ENCODE peak calls at places on chromosomes 11 and 22, in nine cellular contexts. H is fibroblast of mammary gland; U is fibroblast of lung; O is heart left ventricle; G is GM23248; F is adrenal gland; P is AG10803; X is CD8-positive, alpha-beta memory T cell; S is hepatocyte. C is an unnamed sample.

GRCh38 chr11:5197538-5197937 is 2.9 kb downstream of the OR51V1 start:
- DNase-seq in H (peak), U (peak), O (no peak), G (peak), F (no peak), P (peak), X (no peak), S (no peak), C (no peak)

GRCh38 chr11:70671083-70671482 is 272.8 kb downstream of the CTTN start:
- DNase-seq in H (no peak), U (no peak), O (no peak), G (no peak), F (no peak), P (no peak), X (no peak), S (no peak), C (no peak)

GRCh38 chr22:32202539-32203180 is 2.2 kb downstream of the RFPL2 start:
- DNase-seq in H (peak), U (peak), O (no peak), G (peak), F (no peak), P (peak), X (no peak), S (peak), C (peak)

GRCh38 chr22:17443413-17444203 is 74.3 kb downstream of the CECR2 start:
- DNase-seq in H (peak), U (no peak), O (no peak), G (no peak), F (no peak), P (no peak), X (no peak), S (no peak), C (no peak)

GRCh38 chr11:85806876-85807275 is 4.1 kb downstream of the SYTL2 start:
- DNase-seq in H (no peak), U (no peak), O (no peak), G (no peak), F (no peak), P (no peak), X (no peak), S (no peak), C (peak)

GRCh38 chr11:20035701-20036601 is 124.3 kb downstream of the DBX1 start:
- DNase-seq in H (peak), U (peak), O (no peak), G (peak), F (no peak), P (peak), X (no peak), S (peak), C (peak)

GRCh38 chr11:128181090-128181485 is 406.3 kb downstream of the ETS1 start:
- DNase-seq in H (peak), U (peak), O (no peak), G (no peak), F (no peak), P (no peak), X (no peak), S (no peak), C (no peak)

GRCh38 chr22:40637181-40638150 is 947 bp upstream of the MRTFA start:
- DNase-seq in H (no peak), U (no peak), O (peak), G (peak), F (peak), P (no peak), X (no peak), S (peak), C (no peak)

GRCh38 chr11:65383778-65384177 is 1.3 kb upstream of the SLC25A45 start:
- DNase-seq in H (no peak), U (no peak), O (no peak), G (peak), F (no peak), P (no peak), X (no peak), S (no peak), C (no peak)

GRCh38 chr22:39317756-39318506 is 1.5 kb downstream of the RPL3 start:
- DNase-seq in H (peak), U (peak), O (no peak), G (peak), F (no peak), P (peak), X (no peak), S (no peak), C (no peak)

GRCh38 chr22:26364066-26365015 is 64.7 kb upstream of the ASPHD2 start:
- DNase-seq in H (peak), U (peak), O (no peak), G (peak), F (peak), P (peak), X (peak), S (peak), C (peak)

GRCh38 chr11:45036010-45036409 is 85.3 kb upstream of the TP53I11 start:
- DNase-seq in H (no peak), U (no peak), O (no peak), G (no peak), F (no peak), P (no peak), X (no peak), S (no peak), C (no peak)

GRCh38 chr22:46149998-46150549 is at the start of gene PPARA:
- DNase-seq in H (peak), U (peak), O (peak), G (peak), F (peak), P (peak), X (peak), S (peak), C (peak)

GRCh38 chr22:50399751-50400331 is 56.7 kb downstream of the PPP6R2 start:
- DNase-seq in H (peak), U (no peak), O (peak), G (peak), F (no peak), P (peak), X (peak), S (peak), C (no peak)

GRCh38 chr11:2531277-2531986 is 86.6 kb downstream of the KCNQ1 start:
- DNase-seq in H (peak), U (peak), O (peak), G (peak), F (peak), P (peak), X (peak), S (peak), C (peak)

GRCh38 chr11:133928628-133929059 is 28.1 kb downstream of the IGSF9B start:
- DNase-seq in H (no peak), U (no peak), O (no peak), G (peak), F (no peak), P (peak), X (peak), S (no peak), C (peak)

GRCh38 chr11:91160661-91161060 is 937.8 kb upstream of the CHORDC1 start:
- DNase-seq in H (no peak), U (no peak), O (no peak), G (no peak), F (no peak), P (no peak), X (no peak), S (no peak), C (peak)

GRCh38 chr11:111465400-111465799 is 46.8 kb downstream of the BTG4 start:
- DNase-seq in H (peak), U (peak), O (no peak), G (peak), F (no peak), P (peak), X (no peak), S (no peak), C (peak)

GRCh38 chr11:77418155-77418980 is 55.5 kb downstream of the PAK1 start:
- DNase-seq in H (no peak), U (no peak), O (no peak), G (no peak), F (no peak), P (no peak), X (no peak), S (no peak), C (no peak)

GRCh38 chr22:35568751-35569725 is 28.4 kb downstream of the RASD2 start:
- DNase-seq in H (peak), U (peak), O (no peak), G (peak), F (no peak), P (peak), X (no peak), S (peak), C (peak)

GRCh38 chr11:76762867-76763572 is 20.1 kb upstream of the TSKU start:
- DNase-seq in H (no peak), U (no peak), O (no peak), G (no peak), F (no peak), P (no peak), X (no peak), S (no peak), C (no peak)

GRCh38 chr11:574632-575323 is 1.5 kb upstream of the PHRF1 start:
- DNase-seq in H (no peak), U (no peak), O (no peak), G (peak), F (no peak), P (no peak), X (no peak), S (no peak), C (no peak)

GRCh38 chr22:40531951-40532900 is 104.3 kb downstream of the MRTFA start:
- DNase-seq in H (no peak), U (no peak), O (no peak), G (peak), F (no peak), P (no peak), X (no peak), S (no peak), C (no peak)

GRCh38 chr11:74055938-74056337 is 47.1 kb upstream of the UCP3 start:
- DNase-seq in H (peak), U (peak), O (no peak), G (peak), F (no peak), P (peak), X (no peak), S (no peak), C (peak)

GRCh38 chr11:69169479-69169878 is 13.7 kb downstream of the SMIM38 start:
- DNase-seq in H (no peak), U (no peak), O (no peak), G (no peak), F (no peak), P (no peak), X (no peak), S (no peak), C (no peak)

GRCh38 chr22:17155941-17156340 is 3.1 kb downstream of the HDHD5 start:
- DNase-seq in H (no peak), U (no peak), O (no peak), G (no peak), F (no peak), P (no peak), X (no peak), S (no peak), C (no peak)

GRCh38 chr11:130765369-130765768 is 150.9 kb downstream of the SNX19 start:
- DNase-seq in H (no peak), U (no peak), O (no peak), G (no peak), F (no peak), P (no peak), X (no peak), S (no peak), C (no peak)

GRCh38 chr11:76614471-76615183 is 55.9 kb downstream of the LRRC32 start:
- DNase-seq in H (peak), U (no peak), O (peak), G (peak), F (no peak), P (peak), X (no peak), S (no peak), C (no peak)

GRCh38 chr11:130473056-130473794 is 24.8 kb downstream of the ADAMTS15 start:
- DNase-seq in H (no peak), U (no peak), O (no peak), G (no peak), F (no peak), P (no peak), X (no peak), S (peak), C (no peak)

GRCh38 chr11:102864724-102865123 is 10.1 kb downstream of the MMP12 start:
- DNase-seq in H (no peak), U (no peak), O (no peak), G (no peak), F (no peak), P (no peak), X (no peak), S (no peak), C (no peak)

GRCh38 chr22:35476341-35476740 is 64.3 kb upstream of the RASD2 start:
- DNase-seq in H (no peak), U (no peak), O (no peak), G (no peak), F (no peak), P (no peak), X (no peak), S (no peak), C (no peak)

DNA sequence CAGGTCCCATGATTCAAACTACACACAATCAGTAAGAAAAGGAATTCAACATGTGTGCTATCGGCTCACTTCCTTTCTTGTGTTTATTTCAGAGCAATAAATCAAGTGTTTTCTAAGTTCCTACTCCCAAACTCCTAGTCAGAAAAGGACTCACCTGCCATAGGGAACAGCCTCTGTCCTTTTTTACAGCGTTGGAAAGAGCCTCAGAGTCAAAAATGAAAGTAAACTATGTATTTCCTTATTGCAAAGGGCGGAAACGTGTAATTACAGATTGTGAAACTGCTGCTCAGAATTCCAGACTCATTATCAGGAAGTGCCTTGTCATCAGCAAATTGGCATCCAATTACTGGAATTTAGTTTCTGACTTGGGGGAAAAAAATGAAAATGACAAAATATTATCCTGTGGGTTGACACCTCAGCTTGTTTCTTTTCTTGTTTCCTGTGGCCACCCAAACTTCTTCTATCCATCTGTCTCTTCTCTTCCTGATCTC is at the start of gene CASP4:
- DNase-seq in H (peak), U (peak), O (no peak), G (peak), F (peak), P (peak), X (peak), S (peak), C (peak)
- H3K4me3 ChIP-seq in H (peak), U (peak), O (peak), G (peak), F (peak), P (peak), X (peak), S (peak), C (peak)

DNA sequence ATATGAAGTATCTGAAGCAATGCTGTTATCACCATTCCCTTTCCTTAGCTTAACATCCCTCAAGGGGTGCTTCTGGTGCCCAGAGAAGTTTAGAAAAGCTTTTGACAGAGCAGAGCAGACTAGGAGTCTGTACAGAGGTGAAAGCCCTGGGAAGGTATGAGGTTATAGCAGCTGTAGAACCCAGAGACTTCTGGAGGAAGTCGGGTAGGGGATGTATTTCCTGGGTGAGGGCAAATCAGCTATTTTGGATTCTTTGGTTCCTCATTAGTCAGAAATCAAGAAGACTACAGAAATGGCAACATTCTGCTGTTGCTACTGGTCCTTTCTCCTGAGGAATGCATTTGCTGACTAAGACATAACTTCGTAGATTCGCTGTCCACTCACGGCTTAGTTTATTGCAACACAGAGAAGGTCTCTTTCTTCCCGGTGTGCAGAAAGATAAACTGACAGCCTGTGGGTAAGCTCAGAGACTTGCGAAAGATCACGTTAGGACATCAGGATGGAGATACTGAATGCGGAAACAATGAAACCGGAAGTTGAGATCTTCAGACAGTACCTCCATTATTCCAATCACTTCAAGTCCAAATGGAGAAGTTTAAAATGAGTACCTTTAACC is 25.3 kb upstream of the SESN3 start:
- DNase-seq in H (peak), U (peak), O (no peak), G (no peak), F (no peak), P (peak), X (peak), S (peak), C (no peak)
- H3K4me3 ChIP-seq in H (no peak), U (no peak), O (no peak), G (no peak), F (no peak), P (no peak), X (no peak), S (no peak), C (no peak)

DNA sequence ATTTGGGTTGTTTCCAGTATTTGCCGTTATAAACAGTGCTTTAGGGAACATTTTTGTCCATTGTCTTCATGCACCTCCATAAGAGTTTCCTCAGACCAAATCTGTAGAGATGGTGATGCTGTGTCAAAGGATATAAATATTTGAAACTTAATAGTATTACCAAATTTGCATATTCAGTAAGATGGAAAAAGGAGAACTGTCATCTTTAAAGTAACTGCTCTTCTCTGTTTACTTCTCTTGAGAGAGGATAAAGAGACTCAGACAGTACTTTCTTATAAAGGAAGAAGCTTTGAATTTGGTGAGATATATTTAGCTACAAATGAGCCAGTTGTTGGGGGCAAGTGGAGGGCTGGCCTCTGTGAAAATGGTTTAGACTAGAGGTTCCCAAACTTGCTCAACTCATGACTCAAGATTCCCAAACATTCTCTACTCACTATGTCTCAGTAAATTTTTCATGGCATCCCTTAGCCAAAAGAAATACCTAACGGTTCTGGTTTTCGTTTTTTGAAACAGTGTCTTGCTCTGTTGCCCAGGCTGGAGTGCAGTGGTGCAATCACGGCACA is 26.2 kb downstream of the SHISA8 start:
- DNase-seq in H (no peak), U (no peak), O (no peak), G (peak), F (no peak), P (peak), X (no peak), S (no peak), C (no peak)
- H3K4me3 ChIP-seq in H (no peak), U (no peak), O (no peak), G (no peak), F (no peak), P (no peak), X (no peak), S (no peak), C (no peak)

DNA sequence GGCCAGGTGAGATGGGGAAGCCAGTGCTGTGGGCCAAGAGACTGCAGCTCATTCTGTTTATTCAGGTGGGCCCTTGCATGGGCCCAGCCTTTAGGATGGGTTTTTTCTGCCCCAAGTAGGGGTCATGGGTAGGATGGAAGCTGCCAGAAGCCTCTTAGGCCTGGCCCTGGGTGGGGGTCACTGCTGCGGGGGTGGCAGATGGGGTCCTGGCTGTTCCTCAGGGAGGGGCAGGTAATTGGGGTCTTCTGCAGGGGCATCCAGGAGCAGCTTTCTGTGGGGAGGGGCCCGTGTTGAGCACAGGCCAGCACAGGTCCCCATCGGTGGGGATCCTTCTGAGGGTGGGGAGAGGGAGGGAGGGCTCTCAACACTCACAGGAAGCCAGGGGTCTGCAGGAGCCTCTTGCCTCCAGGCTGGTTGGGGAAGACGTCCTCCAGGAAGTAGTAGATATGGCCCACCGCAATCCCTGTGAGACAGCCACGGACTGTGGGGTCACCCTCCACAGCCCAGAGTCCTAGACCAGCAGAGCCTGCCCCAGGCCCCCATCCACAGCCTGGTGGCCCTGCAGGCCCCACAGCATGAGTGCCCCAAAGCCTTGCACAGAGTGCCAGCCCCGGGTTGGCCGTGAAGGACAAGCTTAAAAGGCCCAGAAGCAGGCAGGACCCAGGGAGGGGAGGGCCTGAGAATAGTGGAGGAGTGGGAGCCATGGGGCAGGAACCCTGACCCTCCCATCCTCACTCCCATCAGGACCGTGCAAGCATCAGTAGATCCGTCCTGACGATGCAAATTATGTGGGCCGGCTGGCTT is 1.9 kb downstream of the DERL3 start:
- DNase-seq in H (no peak), U (no peak), O (no peak), G (no peak), F (no peak), P (no peak), X (no peak), S (no peak), C (no peak)
- H3K4me3 ChIP-seq in H (no peak), U (no peak), O (no peak), G (no peak), F (no peak), P (no peak), X (no peak), S (no peak), C (no peak)

DNA sequence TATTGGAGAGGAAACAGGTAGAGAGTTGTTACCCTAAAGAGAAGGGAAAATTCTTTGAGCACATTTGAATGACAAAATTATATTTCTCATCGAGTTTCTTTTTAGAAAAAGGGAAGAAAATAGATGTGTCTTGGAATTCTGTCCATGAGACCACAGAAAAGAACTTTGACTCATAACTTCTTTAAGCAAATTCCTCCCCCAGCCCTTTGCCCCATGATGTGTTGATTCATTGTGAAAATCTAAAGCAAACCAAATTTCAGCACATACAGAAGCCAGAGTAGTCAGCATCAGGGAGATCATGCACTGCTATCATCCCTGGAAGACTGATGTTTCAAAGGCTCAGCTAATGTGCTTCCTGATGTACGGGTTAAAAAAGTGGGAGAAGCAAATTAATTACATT is 159.7 kb downstream of the FAT3 start:
- DNase-seq in H (peak), U (peak), O (no peak), G (peak), F (no peak), P (peak), X (no peak), S (no peak), C (peak)
- H3K4me3 ChIP-seq in H (no peak), U (no peak), O (no peak), G (no peak), F (no peak), P (no peak), X (no peak), S (no peak), C (no peak)

DNA sequence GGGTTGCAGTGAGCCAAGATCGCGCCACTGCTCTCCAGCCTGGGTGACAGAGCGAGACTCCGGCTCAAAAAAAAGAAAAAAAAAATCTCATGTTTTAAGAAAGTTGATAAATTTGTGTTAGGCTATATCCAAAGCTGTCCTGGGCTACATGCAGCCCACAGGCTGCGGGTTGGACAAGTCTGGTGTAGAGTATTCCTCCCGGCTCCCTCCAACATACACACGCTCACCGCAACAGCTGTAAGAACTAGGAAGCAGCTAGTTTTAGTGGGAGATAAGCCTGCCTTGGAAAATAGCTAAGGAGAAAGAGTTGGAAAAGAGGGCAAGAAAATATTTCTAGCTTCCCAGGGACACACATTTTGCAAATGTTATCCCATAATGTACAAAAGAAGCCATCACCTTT is 46.6 kb downstream of the CELF1 start:
- DNase-seq in H (no peak), U (peak), O (no peak), G (no peak), F (no peak), P (no peak), X (no peak), S (no peak), C (no peak)
- H3K4me3 ChIP-seq in H (no peak), U (no peak), O (no peak), G (peak), F (no peak), P (no peak), X (no peak), S (no peak), C (no peak)